ENCODE peak calls at places on chromosomes 3 and 15, in nine cellular contexts. O, W, Y, I, E, F, G, Z and A are unnamed samples.

GRCh38 chr3:122893282-122893681 is 98.4 kb downstream of the SLC49A4 start:
- DNase-seq in E (no peak), Y (peak), F (no peak), W (peak), O (no peak), I (no peak), G (no peak), Z (no peak), A (peak)

GRCh38 chr3:29144361-29144760 is 136.5 kb upstream of the RBMS3 start:
- DNase-seq in I (no peak), E (no peak), G (peak), O (no peak), Y (no peak), F (no peak), W (no peak), Z (no peak), A (no peak)

GRCh38 chr15:43791993-43792760 is at the start of gene SERF2:
- DNase-seq in G (peak), Z (peak), I (peak), F (peak), E (peak), Y (peak), W (peak), O (peak), A (peak)

GRCh38 chr3:127967296-127967695 is 52.3 kb downstream of the KBTBD12 start:
- DNase-seq in G (no peak), E (no peak), I (no peak), O (no peak), Z (no peak), W (no peak), Y (no peak), F (no peak), A (no peak)

GRCh38 chr3:28667646-28668376 is 319.2 kb upstream of the AZI2 start:
- DNase-seq in O (peak), E (peak), W (peak), Z (peak), Y (peak), G (peak), I (peak), F (peak), A (peak)

GRCh38 chr3:183837390-183837789 is 12.0 kb upstream of the MAP6D1 start:
- DNase-seq in E (no peak), G (no peak), Z (no peak), O (no peak), F (no peak), I (no peak), W (no peak), Y (no peak), A (no peak)

GRCh38 chr3:43773273-43774104 is 82.8 kb downstream of the ABHD5 start:
- DNase-seq in O (no peak), F (peak), W (no peak), Y (no peak), G (no peak), Z (peak), E (peak), I (no peak), A (peak)

GRCh38 chr3:58874248-58874741 is 175.5 kb downstream of the CFAP20DC start:
- DNase-seq in G (no peak), W (peak), I (no peak), Z (no peak), F (no peak), Y (peak), E (no peak), O (no peak), A (peak)

GRCh38 chr15:99209326-99209725 is 40.1 kb downstream of the TTC23 start:
- DNase-seq in W (no peak), O (no peak), F (no peak), I (no peak), G (no peak), Z (no peak), E (no peak), Y (no peak), A (no peak)

GRCh38 chr15:78216276-78217229 is 17.8 kb downstream of the ACSBG1 start:
- DNase-seq in O (peak), I (no peak), E (peak), F (peak), Z (peak), W (no peak), Y (no peak), G (no peak), A (no peak)

GRCh38 chr15:91710072-91710471 is 143.4 kb upstream of the SLCO3A1 start:
- DNase-seq in Z (no peak), O (no peak), F (no peak), W (no peak), G (no peak), E (no peak), Y (no peak), I (no peak), A (peak)

GRCh38 chr15:100123611-100124010 is 218.2 kb downstream of the ADAMTS17 start:
- DNase-seq in E (no peak), Z (no peak), O (no peak), W (no peak), G (no peak), Y (no peak), F (no peak), I (no peak), A (no peak)

GRCh38 chr3:190912736-190913135 is 50.2 kb upstream of the GMNC start:
- DNase-seq in W (no peak), F (no peak), G (no peak), Y (no peak), E (no peak), I (no peak), Z (no peak), O (no peak), A (no peak)

GRCh38 chr3:114804099-114804498 is 343.0 kb downstream of the ZBTB20 start:
- DNase-seq in F (no peak), Z (no peak), I (no peak), G (no peak), W (no peak), Y (no peak), O (no peak), E (no peak), A (no peak)

GRCh38 chr3:183514048-183514447 is 41.5 kb downstream of the KLHL6 start:
- DNase-seq in E (no peak), I (no peak), Y (no peak), W (no peak), G (no peak), F (no peak), Z (no peak), O (no peak), A (no peak)

GRCh38 chr3:74465652-74466415 is 148.6 kb downstream of the CNTN3 start:
- DNase-seq in W (no peak), F (no peak), Y (peak), G (no peak), I (no peak), Z (peak), O (no peak), E (no peak), A (no peak)

GRCh38 chr3:94032187-94032586 is 3.8 kb upstream of the STX19 start:
- DNase-seq in O (no peak), Z (no peak), W (no peak), G (no peak), E (no peak), I (peak), F (no peak), Y (no peak), A (no peak)

GRCh38 chr3:156718622-156719300 is 44.4 kb downstream of the TIPARP start:
- DNase-seq in E (no peak), O (no peak), Y (peak), F (no peak), W (no peak), Z (no peak), I (no peak), G (no peak), A (no peak)

DNA sequence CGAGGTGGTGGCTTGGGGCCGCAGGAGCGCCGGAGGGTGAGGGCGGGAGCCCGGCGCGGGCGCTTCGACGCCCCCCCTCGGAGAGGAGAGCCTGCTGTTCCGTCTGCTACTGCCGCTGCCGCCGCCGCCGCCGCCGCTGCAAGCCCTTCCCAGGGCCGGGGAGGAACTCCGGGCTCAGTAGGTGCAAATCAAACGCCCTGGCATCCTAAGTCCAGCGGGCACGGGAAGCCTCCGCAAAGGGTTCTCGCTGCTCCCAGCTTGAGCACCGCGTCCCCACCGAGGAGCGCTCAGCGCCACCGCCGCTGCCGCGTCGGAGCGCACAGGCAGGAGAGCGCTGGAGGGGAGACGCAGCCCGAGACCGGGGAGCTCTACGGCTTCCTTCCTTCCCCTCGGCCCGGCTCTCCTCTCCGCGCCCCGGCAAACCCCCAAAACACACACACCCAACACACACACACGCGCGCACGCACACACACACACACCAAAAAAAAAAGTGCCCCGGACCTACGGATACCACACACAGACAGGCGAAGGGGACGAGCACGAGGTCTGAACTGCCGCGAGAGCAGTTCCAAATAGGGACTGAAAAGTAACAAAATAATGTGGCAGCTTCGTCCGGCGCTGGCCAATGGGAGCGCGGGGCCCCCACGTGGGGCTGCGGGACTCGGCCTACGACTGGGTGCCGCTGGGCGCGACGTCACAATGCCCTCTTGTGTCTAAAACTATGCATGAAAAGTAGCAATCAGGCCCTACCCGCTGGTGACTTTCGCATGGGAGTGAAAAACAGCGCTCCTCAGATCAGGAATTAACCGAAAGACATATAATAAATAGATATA is at the start of gene TLE3:
- DNase-seq in I (peak), E (peak), W (peak), Z (peak), F (peak), G (peak), Y (peak), O (peak), A (peak)
- TF ChIP-seq CTCF in I (peak), E (peak), W (no peak), Z (peak), F (no peak), G (peak), Y (peak), O (peak), A (peak)

GRCh38 chr15:56886450-56886856 is 32.0 kb upstream of the TCF12 start:
- DNase-seq in Z (no peak), Y (no peak), O (no peak), E (no peak), I (no peak), F (no peak), G (peak), W (no peak), A (peak)

GRCh38 chr15:56887782-56888127 is 30.7 kb upstream of the TCF12 start:
- DNase-seq in Z (no peak), O (no peak), I (no peak), F (no peak), E (no peak), W (no peak), G (no peak), Y (no peak), A (no peak)

GRCh38 chr15:56890038-56890437 is 28.4 kb upstream of the TCF12 start:
- DNase-seq in F (no peak), Z (no peak), E (no peak), I (no peak), O (no peak), G (no peak), Y (no peak), W (no peak), A (no peak)

GRCh38 chr15:56883088-56883487 is 35.4 kb upstream of the TCF12 start:
- DNase-seq in E (no peak), I (no peak), W (no peak), O (no peak), Y (no peak), F (no peak), Z (no peak), G (no peak), A (no peak)

GRCh38 chr15:56886878-56887781 is 31.3 kb upstream of the TCF12 start:
- DNase-seq in Z (peak), F (peak), I (peak), W (peak), G (peak), Y (peak), E (peak), O (peak), A (peak)
- TF ChIP-seq CTCF in Z (no peak), F (no peak), I (peak), W (no peak), G (no peak), Y (no peak), E (peak), O (no peak), A (no peak)

GRCh38 chr3:165339753-165340152 is 143.6 kb upstream of the SLITRK3 start:
- DNase-seq in O (no peak), E (no peak), F (no peak), G (peak), W (peak), I (no peak), Z (no peak), Y (peak), A (no peak)
- TF ChIP-seq CTCF in O (no peak), E (peak), F (no peak), G (peak), W (peak), I (peak), Z (no peak), Y (no peak), A (no peak)

GRCh38 chr3:36796896-36797295 is 32.5 kb upstream of the DCLK3 start:
- DNase-seq in Z (peak), I (no peak), O (no peak), G (peak), Y (peak), E (no peak), F (no peak), W (no peak), A (no peak)
- TF ChIP-seq CTCF in Z (no peak), I (no peak), O (no peak), G (no peak), Y (no peak), E (no peak), F (no peak), W (no peak), A (no peak)

DNA sequence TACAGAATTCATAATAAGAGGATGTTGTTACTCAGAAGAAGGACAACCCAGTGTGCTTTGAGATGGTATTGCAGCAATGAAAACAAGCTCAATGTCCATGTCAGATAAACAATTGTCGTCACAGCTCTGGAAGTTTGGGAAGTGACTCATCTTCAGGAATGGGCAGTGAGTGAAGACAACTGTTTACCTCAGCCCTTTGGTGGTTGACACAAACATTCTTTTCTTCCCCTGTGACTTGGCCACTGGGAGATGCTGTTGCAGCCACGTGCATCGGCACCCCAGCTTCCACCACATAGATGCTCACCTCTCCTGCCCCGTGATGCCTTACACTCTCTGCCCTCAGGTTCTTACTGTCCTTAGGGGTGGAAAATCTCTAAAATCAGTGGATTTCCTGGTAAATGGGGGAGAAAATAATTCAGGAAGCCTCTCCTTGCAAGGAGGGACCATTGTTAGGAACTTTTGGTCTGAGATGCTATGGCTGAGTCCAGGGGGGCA is 114.1 kb upstream of the GALNT15 start:
- DNase-seq in E (no peak), Y (peak), F (no peak), I (peak), G (peak), Z (peak), O (no peak), W (peak), A (no peak)
- TF ChIP-seq CTCF in E (no peak), Y (no peak), F (no peak), I (peak), G (no peak), Z (peak), O (no peak), W (peak), A (no peak)

GRCh38 chr3:106628407-106628806 is 748.8 kb upstream of the CCDC54 start:
- DNase-seq in Y (peak), O (no peak), Z (peak), W (no peak), E (no peak), I (peak), G (peak), F (no peak), A (no peak)
- TF ChIP-seq CTCF in Y (no peak), O (no peak), Z (no peak), W (no peak), E (no peak), I (no peak), G (peak), F (no peak), A (no peak)

GRCh38 chr15:69132430-69132829 is 28.0 kb upstream of the GLCE start:
- DNase-seq in W (no peak), I (no peak), O (no peak), F (no peak), Z (no peak), G (no peak), E (no peak), Y (no peak), A (no peak)
- TF ChIP-seq CTCF in W (no peak), I (no peak), O (no peak), F (no peak), Z (no peak), G (no peak), E (no peak), Y (no peak), A (no peak)

DNA sequence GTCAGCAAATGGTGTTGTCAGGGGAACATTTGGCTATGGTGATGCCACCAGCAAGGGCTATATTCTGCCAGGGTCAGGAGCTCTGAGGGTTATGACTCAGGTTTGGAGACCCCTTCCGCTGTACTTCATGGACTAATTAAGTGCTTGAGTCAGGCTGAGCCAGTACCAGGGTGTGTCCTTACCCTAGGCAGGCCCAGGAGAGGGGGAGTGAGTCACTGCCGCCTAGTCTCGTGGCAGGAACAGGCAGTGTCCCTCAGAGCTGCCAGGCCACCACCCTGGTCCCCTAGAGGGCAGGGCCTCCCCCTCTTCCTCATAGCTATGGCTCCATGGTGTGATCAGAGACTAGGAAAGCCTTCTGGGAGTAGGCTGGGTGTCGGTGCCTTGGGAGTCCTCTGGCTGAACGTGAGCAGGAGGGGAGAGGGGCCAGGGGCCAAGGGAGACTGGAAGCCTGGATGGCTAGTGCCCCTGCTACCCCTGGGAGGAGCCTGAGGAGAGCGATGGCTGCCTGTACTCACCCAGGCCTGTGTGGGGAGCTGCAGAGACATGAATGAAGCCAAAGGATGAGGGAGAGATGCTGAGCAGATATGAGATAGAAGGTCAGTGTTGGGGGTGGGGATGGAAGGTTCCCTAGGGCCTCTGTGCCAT is 10.6 kb downstream of the MAPKAPK3 start:
- DNase-seq in G (no peak), W (peak), E (no peak), O (no peak), Z (peak), Y (peak), I (no peak), F (peak), A (peak)
- TF ChIP-seq CTCF in G (no peak), W (no peak), E (peak), O (no peak), Z (peak), Y (peak), I (peak), F (no peak), A (peak)

GRCh38 chr3:143119974-143120715 is 574 bp downstream of the CHST2 start:
- DNase-seq in G (peak), Z (peak), Y (peak), I (no peak), O (peak), F (no peak), W (no peak), E (peak), A (peak)
- TF ChIP-seq CTCF in G (no peak), Z (no peak), Y (no peak), I (no peak), O (no peak), F (no peak), W (no peak), E (no peak), A (no peak)

DNA sequence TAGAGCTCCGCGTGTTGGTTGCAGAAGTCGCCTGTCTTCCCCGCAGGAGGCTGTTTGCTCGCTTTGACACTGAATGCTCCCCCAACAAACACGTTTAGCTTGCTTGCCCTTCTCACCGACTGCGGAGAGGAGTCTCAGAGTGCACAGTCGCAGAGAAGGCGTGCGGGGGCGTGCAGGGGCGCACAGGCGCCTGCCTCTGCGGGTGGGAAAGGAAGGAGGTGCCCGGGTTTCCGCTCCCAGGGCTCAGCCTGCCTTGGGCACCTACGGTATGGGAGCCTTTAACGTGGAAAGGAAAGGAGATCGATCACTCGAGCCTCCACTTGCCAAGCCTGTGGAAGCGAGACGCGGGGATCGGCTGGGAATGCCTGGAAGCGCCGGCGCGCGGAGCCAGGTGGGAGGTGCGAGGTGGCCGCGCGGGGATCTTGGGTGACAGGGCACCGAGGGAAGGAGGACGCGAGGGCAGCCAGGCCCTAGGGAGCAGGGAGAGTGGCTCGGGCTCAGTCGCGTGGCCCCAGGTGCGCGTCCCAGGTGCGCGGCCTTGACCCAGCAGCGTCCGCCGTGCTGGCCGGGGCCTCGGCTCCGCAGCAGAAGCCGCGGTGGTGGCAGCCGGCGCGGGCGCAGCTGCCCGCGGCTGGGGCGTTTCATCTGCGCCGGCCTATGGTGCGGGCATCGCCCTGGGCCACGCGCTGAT is at the start of gene FAN1:
- DNase-seq in Y (peak), O (peak), G (peak), E (peak), I (peak), W (peak), Z (peak), F (peak), A (peak)
- TF ChIP-seq CTCF in Y (no peak), O (no peak), G (no peak), E (peak), I (no peak), W (no peak), Z (no peak), F (no peak), A (no peak)